ENCODE peak calls at places on chromosomes 6 and 20, in eight cellular contexts. One of them, this sample, is unnamed. For H3K36me3, the result is how much of the 10 kb centered on the place peaks cover.

GRCh38 chr20:45306431-45306982 is at the start of gene RBPJL:
- DNase-seq in transverse colon: no peak
- DNase-seq in endothelial cell of umbilical vein: no peak
- DNase-seq in IMR-90: no peak
- DNase-seq in adrenal gland: no peak
- DNase-seq in uterus: no peak
- DNase-seq in suprapubic skin: no peak
- DNase-seq in body of pancreas: peak
- DNase-seq in this sample: peak

GRCh38 chr6:166904101-166904746 is 52.1 kb downstream of the RNASET2 start:
- DNase-seq in body of pancreas: no peak
- DNase-seq in IMR-90: peak
- DNase-seq in suprapubic skin: no peak
- DNase-seq in transverse colon: no peak
- DNase-seq in adrenal gland: no peak
- DNase-seq in uterus: no peak
- DNase-seq in endothelial cell of umbilical vein: no peak
- DNase-seq in this sample: peak

GRCh38 chr6:56992703-56993102 is 37.8 kb downstream of the BEND6 start:
- DNase-seq in uterus: no peak
- DNase-seq in adrenal gland: no peak
- DNase-seq in transverse colon: no peak
- DNase-seq in IMR-90: peak
- DNase-seq in endothelial cell of umbilical vein: no peak
- DNase-seq in suprapubic skin: no peak
- DNase-seq in body of pancreas: no peak
- DNase-seq in this sample: no peak

GRCh38 chr6:100335999-100336398 is 128.7 kb downstream of the SIM1 start:
- DNase-seq in endothelial cell of umbilical vein: no peak
- DNase-seq in suprapubic skin: no peak
- DNase-seq in IMR-90: no peak
- DNase-seq in uterus: no peak
- DNase-seq in adrenal gland: no peak
- DNase-seq in body of pancreas: no peak
- DNase-seq in transverse colon: no peak
- DNase-seq in this sample: no peak

GRCh38 chr6:78850621-78851020 is 16.7 kb upstream of the IRAK1BP1 start:
- DNase-seq in suprapubic skin: no peak
- DNase-seq in endothelial cell of umbilical vein: no peak
- DNase-seq in adrenal gland: no peak
- DNase-seq in body of pancreas: no peak
- DNase-seq in IMR-90: no peak
- DNase-seq in uterus: no peak
- DNase-seq in transverse colon: no peak
- DNase-seq in this sample: no peak

GRCh38 chr6:154555075-154555677 is 44.7 kb upstream of the CNKSR3 start:
- DNase-seq in body of pancreas: peak
- DNase-seq in uterus: no peak
- DNase-seq in endothelial cell of umbilical vein: peak
- DNase-seq in transverse colon: peak
- DNase-seq in suprapubic skin: no peak
- DNase-seq in adrenal gland: no peak
- DNase-seq in IMR-90: peak
- DNase-seq in this sample: no peak

GRCh38 chr20:38680492-38681118 is 43.7 kb upstream of the SLC32A1 start:
- DNase-seq in body of pancreas: no peak
- DNase-seq in IMR-90: peak
- DNase-seq in uterus: no peak
- DNase-seq in endothelial cell of umbilical vein: peak
- DNase-seq in transverse colon: no peak
- DNase-seq in adrenal gland: no peak
- DNase-seq in suprapubic skin: no peak
- DNase-seq in this sample: no peak

GRCh38 chr20:17825251-17825691 is 125.5 kb downstream of the BANF2 start:
- DNase-seq in endothelial cell of umbilical vein: no peak
- DNase-seq in IMR-90: no peak
- DNase-seq in uterus: no peak
- DNase-seq in adrenal gland: peak
- DNase-seq in body of pancreas: no peak
- DNase-seq in suprapubic skin: no peak
- DNase-seq in transverse colon: no peak
- DNase-seq in this sample: no peak

GRCh38 chr6:166008441-166009369 is 158.9 kb downstream of the TBXT start:
- DNase-seq in uterus: no peak
- DNase-seq in body of pancreas: no peak
- DNase-seq in endothelial cell of umbilical vein: no peak
- DNase-seq in transverse colon: no peak
- DNase-seq in IMR-90: peak
- DNase-seq in suprapubic skin: no peak
- DNase-seq in adrenal gland: peak
- DNase-seq in this sample: no peak

GRCh38 chr20:1827974-1828785 is 67.0 kb upstream of the SIRPA start:
- DNase-seq in transverse colon: peak
- DNase-seq in body of pancreas: peak
- DNase-seq in endothelial cell of umbilical vein: no peak
- DNase-seq in suprapubic skin: no peak
- DNase-seq in adrenal gland: peak
- DNase-seq in IMR-90: no peak
- DNase-seq in uterus: no peak
- DNase-seq in this sample: no peak

GRCh38 chr6:161341638-161342037 is 67.8 kb upstream of the AGPAT4 start:
- DNase-seq in suprapubic skin: no peak
- DNase-seq in IMR-90: no peak
- DNase-seq in uterus: no peak
- DNase-seq in body of pancreas: peak
- DNase-seq in endothelial cell of umbilical vein: no peak
- DNase-seq in adrenal gland: no peak
- DNase-seq in transverse colon: no peak
- DNase-seq in this sample: no peak

GRCh38 chr20:11155156-11155805 is 481.5 kb upstream of the JAG1 start:
- DNase-seq in uterus: no peak
- DNase-seq in suprapubic skin: no peak
- DNase-seq in IMR-90: no peak
- DNase-seq in body of pancreas: no peak
- DNase-seq in transverse colon: no peak
- DNase-seq in adrenal gland: no peak
- DNase-seq in endothelial cell of umbilical vein: peak
- DNase-seq in this sample: no peak

GRCh38 chr6:158655569-158656450 is 6.0 kb downstream of the SYTL3 start:
- DNase-seq in body of pancreas: no peak
- DNase-seq in uterus: no peak
- DNase-seq in adrenal gland: peak
- DNase-seq in IMR-90: peak
- DNase-seq in suprapubic skin: no peak
- DNase-seq in endothelial cell of umbilical vein: no peak
- DNase-seq in transverse colon: no peak
- DNase-seq in this sample: no peak

GRCh38 chr20:19435820-19436219 is 223.4 kb downstream of the SLC24A3 start:
- DNase-seq in suprapubic skin: no peak
- DNase-seq in endothelial cell of umbilical vein: no peak
- DNase-seq in body of pancreas: no peak
- DNase-seq in adrenal gland: no peak
- DNase-seq in IMR-90: no peak
- DNase-seq in uterus: no peak
- DNase-seq in transverse colon: no peak
- DNase-seq in this sample: no peak

GRCh38 chr6:23654745-23655144 is 471.3 kb upstream of the NRSN1 start:
- DNase-seq in adrenal gland: no peak
- DNase-seq in endothelial cell of umbilical vein: no peak
- DNase-seq in transverse colon: peak
- DNase-seq in uterus: no peak
- DNase-seq in suprapubic skin: no peak
- DNase-seq in body of pancreas: no peak
- DNase-seq in IMR-90: no peak
- DNase-seq in this sample: no peak

GRCh38 chr20:49964964-49965780 is 17.6 kb upstream of the SNAI1 start:
- DNase-seq in suprapubic skin: no peak
- DNase-seq in uterus: no peak
- DNase-seq in transverse colon: peak
- DNase-seq in endothelial cell of umbilical vein: peak
- DNase-seq in body of pancreas: no peak
- DNase-seq in adrenal gland: no peak
- DNase-seq in IMR-90: no peak
- DNase-seq in this sample: peak

GRCh38 chr20:60210779-60211617 is 252.8 kb downstream of the CDH26 start:
- DNase-seq in endothelial cell of umbilical vein: no peak
- DNase-seq in transverse colon: peak
- DNase-seq in IMR-90: peak
- DNase-seq in suprapubic skin: no peak
- DNase-seq in body of pancreas: peak
- DNase-seq in adrenal gland: peak
- DNase-seq in uterus: no peak
- DNase-seq in this sample: peak

DNA sequence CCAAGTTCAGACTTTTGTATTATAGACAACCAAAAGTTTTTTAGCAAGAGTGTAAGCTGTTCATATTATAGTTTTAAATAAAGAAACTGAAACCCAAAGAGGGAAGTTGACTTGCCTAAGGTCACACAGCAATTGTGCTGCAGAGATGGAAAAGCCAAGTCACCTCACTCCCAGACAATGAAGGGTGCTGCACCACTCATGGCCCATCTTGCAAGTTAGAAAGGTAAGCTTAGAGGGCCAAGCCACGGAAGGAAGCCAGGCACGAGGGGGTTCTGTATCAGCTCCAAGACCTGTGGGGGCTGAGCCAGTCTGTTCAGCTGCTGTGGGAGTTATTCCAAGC is 860 bp downstream of the DEFB124 start:
- DNase-seq in body of pancreas: no peak
- DNase-seq in adrenal gland: no peak
- DNase-seq in transverse colon: no peak
- DNase-seq in uterus: no peak
- DNase-seq in endothelial cell of umbilical vein: no peak
- DNase-seq in suprapubic skin: no peak
- DNase-seq in IMR-90: no peak
- DNase-seq in this sample: no peak
- H3K27ac ChIP-seq in body of pancreas: no peak
- H3K27ac ChIP-seq in adrenal gland: no peak
- H3K27ac ChIP-seq in transverse colon: no peak
- H3K27ac ChIP-seq in uterus: peak
- H3K27ac ChIP-seq in endothelial cell of umbilical vein: no peak
- H3K27ac ChIP-seq in suprapubic skin: no peak
- H3K27ac ChIP-seq in IMR-90: no peak
- H3K27ac ChIP-seq in this sample: no peak

DNA sequence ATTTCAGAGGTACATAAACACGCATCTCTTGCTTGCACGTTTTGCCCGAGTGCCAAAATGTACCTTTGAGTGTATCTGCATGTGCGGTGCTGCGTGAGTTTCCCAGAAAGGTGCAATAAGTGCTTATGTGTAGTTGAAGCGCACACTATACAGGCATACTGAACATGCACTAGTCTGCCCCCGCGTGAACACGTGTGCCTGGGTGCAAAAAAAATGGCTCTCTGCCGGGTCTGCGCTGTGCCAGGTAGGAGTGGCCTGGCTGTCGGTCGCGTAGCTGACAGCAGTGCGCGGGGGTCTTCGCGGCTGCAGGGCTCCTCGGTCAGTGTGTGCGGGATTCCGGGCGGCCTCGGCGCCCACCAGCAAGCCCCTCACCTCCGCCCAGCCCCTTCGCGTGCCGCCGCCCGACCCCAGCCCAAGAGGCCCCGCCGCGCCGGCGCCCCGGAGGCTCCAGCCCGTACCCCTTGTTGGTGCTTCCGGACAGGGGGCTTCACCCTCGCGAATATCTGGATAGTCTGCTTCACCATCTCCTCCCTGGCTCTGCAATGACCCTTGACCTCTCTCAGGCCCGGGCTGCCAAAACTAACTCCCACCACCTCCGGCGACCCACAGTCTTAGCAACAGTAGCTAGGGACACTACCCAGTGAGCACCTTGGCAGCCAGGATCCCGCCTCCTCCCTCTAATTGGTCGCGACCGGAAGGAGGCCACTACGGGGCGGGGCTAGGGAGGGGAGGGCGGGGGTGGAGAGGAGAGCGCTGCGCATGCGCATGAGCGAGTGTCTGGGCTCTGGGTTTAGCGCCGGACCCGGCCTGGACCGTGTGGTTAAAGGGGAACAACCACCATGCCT is at the start of gene KIF6:
- DNase-seq in transverse colon: peak
- DNase-seq in endothelial cell of umbilical vein: peak
- DNase-seq in uterus: peak
- DNase-seq in body of pancreas: peak
- DNase-seq in suprapubic skin: peak
- DNase-seq in adrenal gland: peak
- DNase-seq in IMR-90: peak
- DNase-seq in this sample: peak
- TF ChIP-seq POLR2A in transverse colon: no peak
- TF ChIP-seq POLR2A in endothelial cell of umbilical vein: no peak
- TF ChIP-seq POLR2A in uterus: peak
- TF ChIP-seq POLR2A in body of pancreas: peak
- TF ChIP-seq POLR2A in suprapubic skin: no peak
- TF ChIP-seq POLR2A in adrenal gland: no peak
- TF ChIP-seq POLR2A in IMR-90: no peak
- TF ChIP-seq POLR2A in this sample: no peak

GRCh38 chr20:47209982-47210381 is 146.5 kb downstream of the ZMYND8 start:
- DNase-seq in body of pancreas: no peak
- DNase-seq in adrenal gland: no peak
- DNase-seq in transverse colon: no peak
- DNase-seq in endothelial cell of umbilical vein: no peak
- DNase-seq in suprapubic skin: no peak
- DNase-seq in IMR-90: no peak
- DNase-seq in uterus: no peak
- DNase-seq in this sample: peak

GRCh38 chr20:47210470-47210869 is 146.0 kb downstream of the ZMYND8 start:
- DNase-seq in IMR-90: no peak
- DNase-seq in transverse colon: no peak
- DNase-seq in suprapubic skin: no peak
- DNase-seq in body of pancreas: no peak
- DNase-seq in endothelial cell of umbilical vein: no peak
- DNase-seq in adrenal gland: no peak
- DNase-seq in uterus: no peak
- DNase-seq in this sample: peak

GRCh38 chr20:47211036-47211435 is 145.5 kb downstream of the ZMYND8 start:
- DNase-seq in suprapubic skin: no peak
- DNase-seq in adrenal gland: no peak
- DNase-seq in body of pancreas: no peak
- DNase-seq in endothelial cell of umbilical vein: no peak
- DNase-seq in uterus: no peak
- DNase-seq in IMR-90: no peak
- DNase-seq in transverse colon: no peak
- DNase-seq in this sample: no peak

GRCh38 chr20:47213960-47214359 is 142.5 kb downstream of the ZMYND8 start:
- DNase-seq in body of pancreas: no peak
- DNase-seq in uterus: no peak
- DNase-seq in endothelial cell of umbilical vein: no peak
- DNase-seq in transverse colon: no peak
- DNase-seq in suprapubic skin: no peak
- DNase-seq in adrenal gland: no peak
- DNase-seq in IMR-90: no peak
- DNase-seq in this sample: no peak

GRCh38 chr20:47212606-47213207 is 143.8 kb downstream of the ZMYND8 start:
- DNase-seq in uterus: no peak
- DNase-seq in body of pancreas: no peak
- DNase-seq in IMR-90: no peak
- DNase-seq in endothelial cell of umbilical vein: no peak
- DNase-seq in adrenal gland: no peak
- DNase-seq in transverse colon: no peak
- DNase-seq in suprapubic skin: no peak
- DNase-seq in this sample: no peak
- H3K36me3 ChIP-seq in uterus: under half
- H3K36me3 ChIP-seq in body of pancreas: under half
- H3K36me3 ChIP-seq in IMR-90: half or more
- H3K36me3 ChIP-seq in endothelial cell of umbilical vein: under half
- H3K36me3 ChIP-seq in adrenal gland: under half
- H3K36me3 ChIP-seq in transverse colon: under half
- H3K36me3 ChIP-seq in suprapubic skin: half or more
- H3K36me3 ChIP-seq in this sample: half or more

GRCh38 chr6:10166031-10166430 is 248.8 kb downstream of the TFAP2A start:
- DNase-seq in body of pancreas: no peak
- DNase-seq in suprapubic skin: no peak
- DNase-seq in adrenal gland: no peak
- DNase-seq in IMR-90: no peak
- DNase-seq in uterus: no peak
- DNase-seq in transverse colon: no peak
- DNase-seq in endothelial cell of umbilical vein: no peak
- DNase-seq in this sample: no peak
- H3K27ac ChIP-seq in body of pancreas: no peak
- H3K27ac ChIP-seq in suprapubic skin: no peak
- H3K27ac ChIP-seq in adrenal gland: no peak
- H3K27ac ChIP-seq in IMR-90: no peak
- H3K27ac ChIP-seq in uterus: no peak
- H3K27ac ChIP-seq in transverse colon: no peak
- H3K27ac ChIP-seq in endothelial cell of umbilical vein: no peak
- H3K27ac ChIP-seq in this sample: no peak